ENCODE peak calls at places on chromosomes 1 and 21, in seven cellular contexts. E is HCT116; C is pancreas; T is CD4-positive, alpha-beta memory T cell; G is aorta; O is cardiac muscle cell; L is CD8-positive, alpha-beta T cell. N is an unnamed sample. For H3K4me1, the result is how much of the 10 kb centered on the place peaks cover.

GRCh38 chr21:43767980-43768867 is 7.9 kb downstream of the CSTB start:
- DNase-seq in E (peak), C (no peak), T (no peak), G (peak), O (peak), L (no peak), N (peak)

GRCh38 chr1:153394391-153394790 is 3.5 kb upstream of the S100A8 start:
- DNase-seq in E (no peak), C (no peak), T (no peak), G (no peak), O (no peak), L (no peak), N (no peak)

GRCh38 chr1:5286244-5286643 is 631.8 kb downstream of the AJAP1 start:
- DNase-seq in E (no peak), C (no peak), T (peak), G (no peak), O (no peak), L (peak), N (no peak)

GRCh38 chr1:14849038-14849437 is 250.6 kb downstream of the KAZN start:
- DNase-seq in E (no peak), C (no peak), T (no peak), G (no peak), O (no peak), L (no peak), N (no peak)

GRCh38 chr1:228289996-228290881 is 82.4 kb downstream of the OBSCN start:
- DNase-seq in E (no peak), C (no peak), T (no peak), G (peak), O (no peak), L (no peak), N (no peak)

GRCh38 chr1:1318131-1318652 is 6.3 kb downstream of the INTS11 start:
- DNase-seq in E (peak), C (peak), T (no peak), G (peak), O (peak), L (no peak), N (peak)

GRCh38 chr1:205191127-205191577 is 20.4 kb downstream of the DSTYK start:
- DNase-seq in E (no peak), C (no peak), T (no peak), G (no peak), O (peak), L (no peak), N (no peak)

GRCh38 chr1:67850611-67851075 is 17.4 kb upstream of the GNG12 start:
- DNase-seq in E (peak), C (peak), T (no peak), G (peak), O (peak), L (no peak), N (peak)

GRCh38 chr1:68889471-68889870 is 392.6 kb upstream of the DEPDC1 start:
- DNase-seq in E (no peak), C (no peak), T (no peak), G (no peak), O (no peak), L (no peak), N (no peak)

DNA sequence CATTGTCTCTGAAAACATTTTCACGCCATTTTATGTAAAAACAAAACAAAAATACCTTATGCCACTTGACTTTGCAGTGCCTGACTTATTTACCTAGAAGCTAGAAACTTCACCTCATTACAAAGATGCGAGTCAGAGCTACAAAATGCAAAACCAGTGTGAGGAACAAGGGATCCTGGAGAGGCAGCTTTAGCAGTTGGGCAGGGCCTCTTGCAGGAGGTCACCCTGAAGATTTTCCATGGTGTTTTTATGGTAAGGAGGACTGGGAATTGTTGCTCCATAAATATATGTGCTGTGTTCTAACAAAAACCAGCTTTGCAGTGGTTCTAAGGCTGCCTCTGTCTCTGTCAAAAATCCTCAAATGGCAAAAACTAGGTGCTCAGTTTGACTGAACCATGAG is 36.4 kb upstream of the TARBP1 start:
- DNase-seq in E (no peak), C (no peak), T (no peak), G (no peak), O (no peak), L (no peak), N (peak)
- H3K27ac ChIP-seq in E (no peak), C (peak), T (no peak), G (peak), O (peak), L (no peak), N (peak)

GRCh38 chr1:36248250-36248894 is 24.1 kb downstream of the THRAP3 start:
- DNase-seq in E (peak), C (peak), T (no peak), G (peak), O (peak), L (no peak), N (peak)
- H3K4me1 ChIP-seq in E (half or more), C (under half), T (half or more), G (under half), O (under half), L (under half), N (half or more)

GRCh38 chr1:37822942-37823865 is 15.2 kb upstream of the YRDC start:
- DNase-seq in E (no peak), C (no peak), T (no peak), G (no peak), O (no peak), L (no peak), N (no peak)
- H3K27ac ChIP-seq in E (no peak), C (no peak), T (no peak), G (no peak), O (no peak), L (no peak), N (no peak)

DNA sequence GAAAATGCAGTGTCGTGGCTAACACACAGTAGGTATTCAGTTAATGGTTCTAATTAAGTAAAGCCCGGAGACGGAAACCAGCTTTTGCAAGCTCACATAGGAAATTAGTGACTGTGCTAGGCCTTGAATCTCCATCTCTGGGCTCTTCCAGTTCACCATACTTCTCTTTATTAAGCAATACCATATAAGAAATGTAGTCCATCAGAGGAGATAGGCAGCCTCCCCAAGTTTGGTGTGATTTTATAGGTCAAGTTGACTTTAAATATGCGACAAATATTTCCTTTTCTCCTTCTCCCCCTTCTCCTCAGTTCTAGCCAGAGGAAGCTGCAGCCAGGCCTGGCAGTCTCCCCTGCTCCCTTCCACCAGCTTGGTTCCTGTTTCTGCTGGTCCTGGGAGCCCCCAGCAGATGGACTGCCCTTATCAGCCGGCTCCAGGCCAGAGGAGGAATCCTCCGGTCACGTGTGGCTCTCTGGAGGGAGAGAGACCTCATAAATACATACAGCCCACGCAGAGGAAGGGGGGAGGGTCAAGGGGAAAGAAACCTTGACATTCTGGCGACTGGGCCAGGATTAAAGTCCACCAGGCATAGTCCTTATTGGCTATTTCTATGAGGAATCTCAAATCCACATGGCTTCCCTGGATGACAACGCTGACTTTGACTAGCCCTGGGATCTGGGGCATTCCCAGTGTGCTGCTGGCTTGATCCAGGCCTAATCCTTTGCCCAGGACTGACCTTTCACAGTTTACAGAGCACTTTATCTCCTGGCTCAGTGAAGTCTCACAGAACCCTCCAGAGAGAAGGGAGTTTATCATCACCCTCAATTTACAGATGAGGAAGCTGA is 115.1 kb upstream of the JUN start:
- DNase-seq in E (no peak), C (no peak), T (no peak), G (peak), O (peak), L (no peak), N (no peak)
- H3K4me1 ChIP-seq in E (under half), C (under half), T (under half), G (under half), O (under half), L (under half), N (half or more)

DNA sequence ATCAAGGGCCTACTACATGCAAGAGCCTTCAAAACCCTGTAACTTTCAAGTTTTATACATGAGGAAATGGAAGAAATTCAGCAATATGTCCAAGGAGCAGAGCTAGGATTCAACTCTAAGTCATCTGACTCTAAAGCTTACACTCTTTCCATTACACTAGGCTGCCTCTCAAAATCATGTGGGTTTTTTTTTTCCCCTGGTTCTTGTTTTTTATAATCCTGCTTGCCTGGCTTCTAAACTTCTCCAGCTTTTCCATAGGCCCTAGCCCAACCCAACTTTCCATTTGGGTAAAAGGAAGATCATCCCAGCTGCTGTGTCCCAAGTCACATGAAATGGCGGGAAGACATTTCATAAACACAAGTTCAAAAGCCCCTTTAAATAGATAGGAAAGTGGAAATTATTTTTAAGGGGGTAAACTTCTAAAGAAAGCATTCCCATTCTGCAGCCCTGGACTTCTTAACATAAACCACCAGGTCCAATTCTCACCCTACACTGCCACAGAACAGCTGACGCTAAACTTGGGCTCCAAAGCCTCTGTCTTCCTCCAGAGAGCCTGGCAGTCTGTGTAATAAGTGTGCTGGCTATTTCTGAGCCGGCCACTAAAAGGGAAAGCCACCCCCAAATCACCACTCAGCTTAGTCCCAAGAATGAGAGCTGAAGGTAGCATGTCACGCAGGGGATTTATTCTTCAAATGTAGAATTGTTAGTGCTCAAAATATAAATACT is 46.9 kb downstream of the ITPKB start:
- DNase-seq in E (no peak), C (no peak), T (no peak), G (no peak), O (no peak), L (no peak), N (no peak)
- H3K27ac ChIP-seq in E (no peak), C (no peak), T (peak), G (peak), O (peak), L (peak), N (no peak)

GRCh38 chr1:165630629-165631402 is at the start of gene MGST3:
- DNase-seq in E (peak), C (peak), T (peak), G (peak), O (peak), L (peak), N (peak)

GRCh38 chr1:165631403-165632151 is 543 bp downstream of the MGST3 start:
- DNase-seq in E (peak), C (peak), T (peak), G (peak), O (peak), L (peak), N (peak)

GRCh38 chr1:165632491-165632890 is 1.5 kb downstream of the MGST3 start:
- DNase-seq in E (no peak), C (no peak), T (no peak), G (no peak), O (no peak), L (no peak), N (no peak)

GRCh38 chr1:165633624-165634023 is 2.6 kb downstream of the MGST3 start:
- DNase-seq in E (no peak), C (no peak), T (no peak), G (no peak), O (peak), L (no peak), N (no peak)

GRCh38 chr1:165632152-165632469 is 1.1 kb downstream of the MGST3 start:
- DNase-seq in E (no peak), C (no peak), T (no peak), G (no peak), O (no peak), L (no peak), N (peak)
- H3K4me1 ChIP-seq in E (under half), C (under half), T (under half), G (under half), O (under half), L (under half), N (under half)